ENCODE peak calls at places on chromosomes 16 and 17, in five cellular contexts. X is kidney, I is pancreas, S is HCT116, K is H9. F is an unnamed sample. For H3K9me3, the result is how much of the 10 kb centered on the place peaks cover.

GRCh38 chr17:32158870-32159585 is 16.7 kb downstream of the RHOT1 start:
- DNase-seq in X (peak), I (no peak), S (no peak), K (no peak), F (no peak)

GRCh38 chr17:40516581-40517285 is 15.3 kb upstream of the TNS4 start:
- DNase-seq in X (no peak), I (no peak), S (peak), K (no peak), F (no peak)

GRCh38 chr17:57211543-57211942 is 44.8 kb upstream of the MSI2 start:
- DNase-seq in X (no peak), I (no peak), S (no peak), K (no peak), F (no peak)

GRCh38 chr16:290681-291405 is 7.9 kb downstream of the PDIA2 start:
- DNase-seq in X (no peak), I (no peak), S (no peak), K (no peak), F (no peak)

GRCh38 chr16:84093120-84093878 is 23.4 kb downstream of the MBTPS1 start:
- DNase-seq in X (no peak), I (no peak), S (no peak), K (no peak), F (no peak)

GRCh38 chr17:17356931-17357270 is 53.7 kb downstream of the NT5M start:
- DNase-seq in X (no peak), I (no peak), S (no peak), K (no peak), F (no peak)

GRCh38 chr16:48054881-48055601 is 100.8 kb downstream of the ABCC12 start:
- DNase-seq in X (no peak), I (peak), S (peak), K (peak), F (peak)

GRCh38 chr17:74147966-74148365 is 55.5 kb upstream of the RPL38 start:
- DNase-seq in X (no peak), I (no peak), S (no peak), K (peak), F (no peak)

GRCh38 chr17:66578781-66579489 is 256.0 kb upstream of the CACNG5 start:
- DNase-seq in X (peak), I (no peak), S (no peak), K (peak), F (no peak)

GRCh38 chr17:40458001-40458791 is 14.9 kb downstream of the IGFBP4 start:
- DNase-seq in X (no peak), I (no peak), S (no peak), K (no peak), F (peak)

GRCh38 chr17:64115043-64115698 is 14.8 kb downstream of the ERN1 start:
- DNase-seq in X (no peak), I (no peak), S (no peak), K (no peak), F (no peak)

GRCh38 chr17:32912218-32912897 is 15.6 kb upstream of the TMEM98 start:
- DNase-seq in X (peak), I (peak), S (no peak), K (peak), F (peak)

GRCh38 chr16:80285089-80285488 is 255.7 kb upstream of the DYNLRB2 start:
- DNase-seq in X (no peak), I (no peak), S (no peak), K (no peak), F (peak)

GRCh38 chr16:71467810-71468209 is 5.8 kb upstream of the ZNF23 start:
- DNase-seq in X (no peak), I (no peak), S (no peak), K (peak), F (no peak)

GRCh38 chr16:25023541-25023940 is 8.4 kb upstream of the ARHGAP17 start:
- DNase-seq in X (no peak), I (no peak), S (no peak), K (no peak), F (no peak)

GRCh38 chr17:17088511-17089205 is 46.4 kb downstream of the MPRIP start:
- DNase-seq in X (no peak), I (no peak), S (no peak), K (no peak), F (no peak)

GRCh38 chr16:49533436-49533835 is 159.8 kb downstream of the C16orf78 start:
- DNase-seq in X (no peak), I (no peak), S (no peak), K (no peak), F (no peak)

GRCh38 chr16:8594149-8594666 is 3.9 kb upstream of the TMEM114 start:
- DNase-seq in X (no peak), I (no peak), S (no peak), K (no peak), F (no peak)

GRCh38 chr17:55273579-55274370 is 9.0 kb downstream of the HLF start:
- DNase-seq in X (peak), I (peak), S (no peak), K (no peak), F (no peak)

GRCh38 chr17:35175638-35176415 is 18.4 kb downstream of the SLC35G3 start:
- DNase-seq in X (no peak), I (no peak), S (no peak), K (no peak), F (no peak)

GRCh38 chr16:46756772-46757171 is 8.6 kb upstream of the MYLK3 start:
- DNase-seq in X (no peak), I (no peak), S (no peak), K (no peak), F (no peak)

GRCh38 chr17:39209317-39210092 is 9.4 kb downstream of the RPL19 start:
- DNase-seq in X (peak), I (peak), S (no peak), K (peak), F (no peak)

GRCh38 chr17:4973431-4973830 is 5.8 kb upstream of the SPAG7 start:
- DNase-seq in X (peak), I (no peak), S (no peak), K (no peak), F (no peak)

GRCh38 chr17:4134756-4135155 is 8.1 kb downstream of the ZZEF1 start:
- DNase-seq in X (no peak), I (no peak), S (no peak), K (no peak), F (no peak)

GRCh38 chr17:48601528-48602430 is 3.0 kb downstream of the HOXB6 start:
- DNase-seq in X (peak), I (no peak), S (no peak), K (no peak), F (no peak)

GRCh38 chr17:9999948-10000695 is 95.1 kb upstream of the RCVRN start:
- DNase-seq in X (no peak), I (no peak), S (no peak), K (no peak), F (no peak)

GRCh38 chr16:88569985-88570690 is at the start of gene ZC3H18:
- DNase-seq in X (peak), I (peak), S (peak), K (peak), F (peak)

GRCh38 chr16:70781800-70782199 is 19.2 kb downstream of the VAC14 start:
- DNase-seq in X (no peak), I (no peak), S (no peak), K (peak), F (no peak)

GRCh38 chr17:45410144-45411091 is 22.3 kb downstream of the ARHGAP27 start:
- DNase-seq in X (peak), I (no peak), S (no peak), K (no peak), F (no peak)

GRCh38 chr17:45411348-45412105 is 21.1 kb downstream of the ARHGAP27 start:
- DNase-seq in X (no peak), I (no peak), S (no peak), K (no peak), F (no peak)

GRCh38 chr17:45409659-45410076 is 23.0 kb downstream of the ARHGAP27 start:
- DNase-seq in X (peak), I (no peak), S (no peak), K (no peak), F (no peak)

GRCh38 chr17:45406107-45406506 is 26.6 kb downstream of the ARHGAP27 start:
- DNase-seq in X (no peak), I (no peak), S (no peak), K (no peak), F (no peak)

GRCh38 chr17:45408611-45409421 is 23.9 kb downstream of the ARHGAP27 start:
- DNase-seq in X (no peak), I (no peak), S (no peak), K (no peak), F (no peak)
- H3K27ac ChIP-seq in X (peak), I (no peak), S (no peak), K (no peak), F (no peak)

GRCh38 chr16:62909597-62909996 is 873.4 kb upstream of the CDH8 start:
- DNase-seq in X (no peak), I (no peak), S (no peak), K (no peak), F (no peak)

GRCh38 chr16:62907562-62907961 is 871.3 kb upstream of the CDH8 start:
- DNase-seq in X (no peak), I (no peak), S (no peak), K (no peak), F (no peak)

GRCh38 chr16:62899737-62900136 is 863.5 kb upstream of the CDH8 start:
- DNase-seq in X (no peak), I (no peak), S (no peak), K (no peak), F (no peak)

DNA sequence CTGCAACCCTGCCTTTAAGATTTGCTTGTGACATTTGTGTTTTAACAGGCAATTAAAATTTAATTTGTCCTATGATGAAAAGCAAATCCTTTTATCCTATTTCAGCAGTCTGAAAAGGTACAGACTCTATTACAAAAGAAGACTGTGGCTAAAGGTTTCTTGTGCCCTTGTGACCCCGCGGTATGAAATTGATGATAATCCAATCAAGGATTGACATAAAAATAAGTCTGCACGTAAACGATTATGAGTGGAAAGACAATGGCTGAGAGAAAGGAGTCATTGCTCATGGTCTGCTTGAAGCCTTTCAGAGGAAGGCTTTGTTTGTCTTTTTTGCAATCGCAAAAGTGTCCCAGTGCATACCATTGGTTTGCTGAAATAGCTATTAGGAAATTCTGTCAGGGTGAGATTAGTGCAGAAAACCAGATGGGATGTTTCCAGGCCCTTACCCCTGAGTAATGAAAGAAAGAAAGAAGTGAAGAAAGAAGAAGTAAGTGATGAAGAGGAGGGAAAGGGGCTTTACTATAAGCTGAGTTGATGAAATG is 867.8 kb upstream of the CDH8 start:
- DNase-seq in X (no peak), I (no peak), S (no peak), K (no peak), F (no peak)
- H3K9me3 ChIP-seq in X (under half), I (under half), S (under half), K (under half), F (under half)

GRCh38 chr16:3001316-3001715 is 11.4 kb upstream of the CLDN9 start:
- DNase-seq in X (no peak), I (no peak), S (no peak), K (peak), F (no peak)

GRCh38 chr16:3004781-3005284 is 7.9 kb upstream of the CLDN9 start:
- DNase-seq in X (no peak), I (no peak), S (no peak), K (peak), F (no peak)

GRCh38 chr16:3004319-3004718 is 8.4 kb upstream of the CLDN9 start:
- DNase-seq in X (no peak), I (no peak), S (no peak), K (no peak), F (no peak)

GRCh38 chr16:3000540-3000939 is 12.2 kb upstream of the CLDN9 start:
- DNase-seq in X (no peak), I (no peak), S (no peak), K (no peak), F (no peak)

GRCh38 chr16:3003582-3004270 is 9.0 kb upstream of the CLDN9 start:
- DNase-seq in X (peak), I (peak), S (peak), K (peak), F (peak)
- TF ChIP-seq CTCF in X (peak), I (no peak), S (no peak), K (peak), F (peak)

GRCh38 chr16:2053211-2053610 is 5.4 kb downstream of the TSC2 start:
- DNase-seq in X (no peak), I (no peak), S (no peak), K (no peak), F (no peak)
- H3K27ac ChIP-seq in X (no peak), I (no peak), S (no peak), K (no peak), F (no peak)

GRCh38 chr16:35706901-35707300 is 2247.5 kb downstream of the TP53TG3F start:
- DNase-seq in X (no peak), I (no peak), S (no peak), K (no peak), F (no peak)
- H3K9me3 ChIP-seq in X (under half), I (under half), S (under half), K (half or more), F (under half)